ENCODE peak calls at places on chromosomes 3 and 15, in six cellular contexts. C is adrenal gland, O is body of pancreas, E is A549, F is suprapubic skin, J is esophagus squamous epithelium. M is an unnamed sample.

GRCh38 chr3:69691860-69692259 is 47.4 kb upstream of the MITF start:
- DNase-seq in F (no peak), J (no peak), E (no peak), C (no peak), O (no peak), M (no peak)

GRCh38 chr15:64455951-64456350 is 4.4 kb upstream of the ZNF609 start:
- DNase-seq in E (no peak), C (peak; percentile 22), O (peak; percentile 22), J (no peak), F (no peak), M (no peak)

GRCh38 chr15:85563328-85563727 is 182.9 kb downstream of the AKAP13 start:
- DNase-seq in F (no peak), C (no peak), E (no peak), J (no peak), O (peak; percentile 63), M (no peak)

GRCh38 chr15:92109485-92109884 is 256.0 kb downstream of the SLCO3A1 start:
- DNase-seq in E (no peak), C (no peak), F (no peak), J (no peak), O (no peak), M (no peak)

GRCh38 chr15:56759450-56759845 is 26.1 kb upstream of the ZNF280D start:
- DNase-seq in E (no peak), F (no peak), C (peak; percentile 27), O (peak; percentile 32), J (no peak), M (no peak)

GRCh38 chr15:69293741-69294615 is 4.7 kb upstream of the PAQR5 start:
- DNase-seq in F (no peak), J (no peak), C (peak; percentile 2), E (no peak), O (no peak), M (no peak)

GRCh38 chr3:10709110-10709781 is 106.8 kb upstream of the SLC6A11 start:
- DNase-seq in C (no peak), F (no peak), O (no peak), J (no peak), E (no peak), M (no peak)

GRCh38 chr3:66047321-66048050 is 8.8 kb upstream of the MAGI1 start:
- DNase-seq in F (no peak), J (no peak), C (peak; percentile 53), O (no peak), E (no peak), M (no peak)

GRCh38 chr3:14132120-14132519 is 7.3 kb downstream of the TMEM43 start:
- DNase-seq in E (no peak), J (no peak), O (no peak), C (no peak), F (no peak), M (no peak)

GRCh38 chr15:42285042-42285441 is 11.8 kb upstream of the TMEM87A start:
- DNase-seq in O (no peak), J (no peak), E (no peak), F (no peak), C (no peak), M (no peak)

GRCh38 chr3:61663728-61664492 is 102.5 kb downstream of the PTPRG start:
- DNase-seq in O (no peak), C (no peak), J (no peak), F (no peak), E (peak; percentile 21), M (peak; percentile 76)

GRCh38 chr15:65841121-65841930 is 28.0 kb upstream of the RAB11A start:
- DNase-seq in O (no peak), E (no peak), F (no peak), J (no peak), C (no peak), M (no peak)

GRCh38 chr3:109113361-109113760 is 4.6 kb downstream of the MORC1 start:
- DNase-seq in J (no peak), E (no peak), C (no peak), O (no peak), F (no peak), M (no peak)

GRCh38 chr15:74422723-74423442 is 10.9 kb downstream of the SEMA7A start:
- DNase-seq in C (no peak), O (no peak), E (no peak), F (no peak), J (no peak), M (no peak)

GRCh38 chr3:88059380-88060160 is 515 bp downstream of the ZNF654 start:
- DNase-seq in C (no peak), O (peak; percentile 28), J (no peak), E (peak; percentile 15), F (peak; percentile 78), M (no peak)

GRCh38 chr15:85642693-85643058 is 152.0 kb downstream of the KLHL25 start:
- DNase-seq in O (peak; percentile 30), F (peak; percentile 75), E (no peak), C (peak; percentile 29), J (no peak), M (no peak)

GRCh38 chr3:130383424-130383823 is 38.0 kb downstream of the COL6A5 start:
- DNase-seq in F (no peak), E (no peak), C (no peak), J (no peak), O (no peak), M (no peak)

GRCh38 chr3:27253831-27254230 is 115.4 kb downstream of the NEK10 start:
- DNase-seq in J (no peak), F (no peak), E (peak; percentile 32), C (peak; percentile 10), O (peak; percentile 34), M (peak; percentile 51)

GRCh38 chr15:89132611-89133242 is 44.5 kb downstream of the ABHD2 start:
- DNase-seq in E (no peak), F (no peak), O (no peak), C (peak; percentile 48), J (no peak), M (no peak)

GRCh38 chr3:30673425-30674341 is 67.3 kb downstream of the TGFBR2 start:
- DNase-seq in J (no peak), E (no peak), O (no peak), C (no peak), F (no peak), M (no peak)

GRCh38 chr3:9945358-9945757 is 6.8 kb downstream of the PRRT3 start:
- DNase-seq in F (no peak), C (no peak), E (no peak), O (no peak), J (no peak), M (no peak)

GRCh38 chr15:94671845-94672524 is 440.6 kb downstream of the MCTP2 start:
- DNase-seq in J (no peak), O (no peak), F (no peak), C (no peak), E (no peak), M (no peak)

GRCh38 chr3:100316656-100317069 is 17.9 kb upstream of the NIT2 start:
- DNase-seq in F (no peak), C (peak; percentile 43), J (no peak), E (peak; percentile 25), O (peak; percentile 21), M (peak; percentile 46)

GRCh38 chr15:91517491-91518200 is 335.9 kb upstream of the SLCO3A1 start:
- DNase-seq in J (no peak), E (no peak), O (no peak), C (no peak), F (no peak), M (no peak)

GRCh38 chr3:179146911-179147570 is 1.1 kb upstream of the PIK3CA start:
- DNase-seq in F (no peak), O (no peak), J (no peak), E (peak; percentile 45), C (peak; percentile 31), M (peak; percentile 71)

GRCh38 chr3:179147571-179148445 is at the start of gene PIK3CA:
- DNase-seq in C (peak; percentile 98), F (peak; percentile 98), J (peak; percentile 86), E (peak; percentile 68), O (peak; percentile 96), M (peak; percentile 94)

GRCh38 chr3:179149239-179149887 is 1.2 kb downstream of the PIK3CA start:
- DNase-seq in C (no peak), E (peak; percentile 1), F (no peak), J (no peak), O (peak; percentile 28), M (no peak)

GRCh38 chr3:179149951-179150350 is 1.8 kb downstream of the PIK3CA start:
- DNase-seq in O (no peak), E (no peak), F (no peak), J (no peak), C (no peak), M (no peak)

GRCh38 chr3:179148446-179149238 is 485 bp downstream of the PIK3CA start:
- DNase-seq in F (peak; percentile 79), O (peak; percentile 54), E (peak; percentile 5), J (no peak), C (peak; percentile 48), M (no peak)
- TF ChIP-seq POLR2A in F (no peak), O (peak; percentile 40), E (no peak), J (no peak), C (peak; percentile 33), M (no peak)

GRCh38 chr15:100663066-100663465 is 60.7 kb downstream of the ASB7 start:
- DNase-seq in E (peak; percentile 87), C (no peak), F (no peak), O (no peak), J (no peak), M (peak; percentile 36)
- TF ChIP-seq CTCF in E (peak; percentile 16), C (no peak), F (no peak), O (no peak), J (no peak), M (peak; percentile 55)

DNA sequence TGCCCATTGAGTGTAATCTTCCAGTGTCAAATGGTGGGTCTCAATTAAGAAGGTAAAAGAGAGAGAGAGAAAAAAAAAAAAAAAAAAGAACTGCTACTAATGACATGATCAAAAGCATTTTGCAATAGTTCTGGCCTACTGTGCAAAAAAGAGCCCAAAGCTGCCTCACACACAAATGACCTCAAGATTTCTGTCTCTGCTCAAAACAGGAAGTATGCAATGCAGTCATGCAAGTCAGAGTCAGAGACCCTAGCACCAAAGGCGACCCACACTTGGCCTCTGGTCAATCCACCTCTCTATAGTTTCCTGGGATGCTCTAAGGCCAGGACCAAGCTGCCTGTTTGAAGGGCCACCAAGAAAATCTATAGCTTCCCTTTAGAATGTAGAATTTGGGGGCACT is 323.5 kb downstream of the VPS13C start:
- DNase-seq in E (no peak), C (no peak), F (no peak), J (no peak), O (no peak), M (no peak)
- TF ChIP-seq POLR2A in E (no peak), C (no peak), F (no peak), J (no peak), O (no peak), M (no peak)

GRCh38 chr3:125437631-125438435 is 62.7 kb upstream of the ZNF148 start:
- DNase-seq in C (peak; percentile 52), F (no peak), E (peak; percentile 15), O (peak; percentile 67), J (no peak), M (peak; percentile 29)
- TF ChIP-seq CTCF in C (peak; percentile 87), F (peak; percentile 75), E (peak; percentile 85), O (peak; percentile 99), J (peak; percentile 85), M (peak; percentile 83)

M was measured in HCT116.